ENCODE peak calls at places on chromosomes 3 and 15, in six cellular contexts. H, E, Q, U, Z and B are unnamed samples. For H3K79me1, the result is how much of the 10 kb centered on the place peaks cover.

GRCh38 chr3:63960048-63960711 is 48.0 kb upstream of the SCAANT1 start:
- DNase-seq in H (no peak), E (no peak), Q (peak), U (peak), Z (no peak), B (peak)

GRCh38 chr15:66269326-66270090 is 16.0 kb upstream of the MEGF11 start:
- DNase-seq in H (peak), E (no peak), Q (peak), U (peak), Z (no peak), B (peak)

GRCh38 chr15:66016199-66016598 is 146.9 kb downstream of the RAB11A start:
- DNase-seq in H (no peak), E (no peak), Q (no peak), U (no peak), Z (no peak), B (no peak)

GRCh38 chr3:107441617-107442016 is 64.4 kb downstream of the CCDC54 start:
- DNase-seq in H (peak), E (no peak), Q (peak), U (peak), Z (no peak), B (no peak)

GRCh38 chr3:195117978-195118581 is 152.9 kb downstream of the XXYLT1 start:
- DNase-seq in H (no peak), E (no peak), Q (peak), U (peak), Z (no peak), B (peak)

GRCh38 chr3:30989266-30989799 is 94.9 kb upstream of the GADL1 start:
- DNase-seq in H (no peak), E (no peak), Q (no peak), U (no peak), Z (no peak), B (no peak)

GRCh38 chr3:61985020-61985419 is 388.3 kb downstream of the FEZF2 start:
- DNase-seq in H (no peak), E (no peak), Q (peak), U (no peak), Z (no peak), B (peak)

GRCh38 chr15:89888214-89888804 is 5.5 kb downstream of the AP3S2 start:
- DNase-seq in H (no peak), E (no peak), Q (peak), U (peak), Z (no peak), B (peak)

GRCh38 chr3:120908803-120909601 is 997 bp downstream of the STXBP5L start:
- DNase-seq in H (peak), E (peak), Q (no peak), U (no peak), Z (peak), B (peak)

GRCh38 chr3:63352008-63352279 is 73.8 kb downstream of the SYNPR start:
- DNase-seq in H (no peak), E (no peak), Q (no peak), U (no peak), Z (no peak), B (no peak)

GRCh38 chr3:57556459-57557087 is 499 bp downstream of the PDE12 start:
- DNase-seq in H (no peak), E (no peak), Q (no peak), U (no peak), Z (no peak), B (no peak)

DNA sequence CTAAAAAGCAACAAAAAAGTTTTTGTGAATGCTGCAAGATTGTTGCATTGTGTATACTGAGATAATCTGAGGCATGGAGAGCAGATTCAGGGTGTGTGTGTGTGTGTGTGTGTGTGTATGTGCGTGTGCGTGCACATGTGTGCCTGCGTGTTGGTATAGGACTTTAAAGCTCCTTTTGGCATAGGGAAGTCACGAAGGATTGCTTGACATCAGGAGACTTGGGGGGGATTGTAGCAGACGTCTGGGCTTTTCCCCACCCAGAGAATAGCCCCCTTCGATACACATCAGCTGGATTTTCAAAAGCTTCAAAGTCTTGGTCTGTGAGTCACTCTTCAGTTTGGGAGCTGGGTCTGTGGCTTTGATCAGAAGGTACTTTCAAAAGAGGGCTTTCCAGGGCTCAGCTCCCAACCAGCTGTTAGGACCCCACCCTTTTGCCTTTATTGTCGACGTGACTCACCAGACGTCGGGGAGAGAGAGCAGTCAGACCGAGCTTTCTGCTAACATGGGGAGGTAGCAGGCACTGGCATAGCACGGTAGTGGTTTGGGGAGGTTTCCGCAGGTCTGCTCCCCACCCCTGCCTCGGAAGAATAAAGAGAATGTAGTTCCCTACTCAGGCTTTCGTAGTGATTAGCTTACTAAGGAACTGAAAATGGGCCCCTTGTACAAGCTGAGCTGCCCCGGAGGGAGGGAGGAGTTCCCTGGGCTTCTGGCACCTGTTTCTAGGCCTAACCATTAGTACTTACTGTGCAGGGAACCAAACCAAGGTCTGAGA is 4.7 kb downstream of the BHLHE40 start:
- DNase-seq in H (no peak), E (no peak), Q (peak), U (peak), Z (no peak), B (peak)
- H3K79me1 ChIP-seq in H (under half), E (under half), Q (half or more), U (under half), Z (under half), B (under half)

GRCh38 chr3:128276577-128277183 is 123.4 kb downstream of the EEFSEC start:
- DNase-seq in H (peak), E (no peak), Q (no peak), U (no peak), Z (no peak), B (no peak)
- H3K79me1 ChIP-seq in H (under half), E (under half), Q (under half), U (under half), Z (under half), B (under half)

GRCh38 chr3:123789760-123790159 is 94.4 kb downstream of the MYLK start:
- DNase-seq in H (no peak), E (no peak), Q (peak), U (peak), Z (no peak), B (peak)
- H3K79me1 ChIP-seq in H (under half), E (under half), Q (half or more), U (under half), Z (under half), B (under half)

GRCh38 chr3:129599607-129600006 is 6.9 kb downstream of the PLXND1 start:
- DNase-seq in H (peak), E (no peak), Q (peak), U (peak), Z (peak), B (peak)

GRCh38 chr3:129598484-129598883 is 8.0 kb downstream of the PLXND1 start:
- DNase-seq in H (no peak), E (no peak), Q (no peak), U (no peak), Z (no peak), B (no peak)

GRCh38 chr3:129601713-129602112 is 4.8 kb downstream of the PLXND1 start:
- DNase-seq in H (no peak), E (no peak), Q (no peak), U (no peak), Z (no peak), B (no peak)

GRCh38 chr3:129599073-129599472 is 7.4 kb downstream of the PLXND1 start:
- DNase-seq in H (no peak), E (no peak), Q (no peak), U (no peak), Z (no peak), B (peak)

GRCh38 chr3:129600348-129600747 is 6.1 kb downstream of the PLXND1 start:
- DNase-seq in H (no peak), E (no peak), Q (no peak), U (no peak), Z (no peak), B (no peak)
- H3K79me1 ChIP-seq in H (under half), E (under half), Q (half or more), U (under half), Z (under half), B (under half)

GRCh38 chr3:71579301-71579933 is 4.1 kb downstream of the FOXP1 start:
- DNase-seq in H (no peak), E (no peak), Q (no peak), U (no peak), Z (no peak), B (no peak)
- H3K79me1 ChIP-seq in H (under half), E (under half), Q (half or more), U (under half), Z (under half), B (under half)

GRCh38 chr3:129623447-129624118 is 17.1 kb upstream of the PLXND1 start:
- DNase-seq in H (no peak), E (no peak), Q (no peak), U (no peak), Z (no peak), B (peak)

GRCh38 chr3:129624347-129625070 is 18.0 kb upstream of the PLXND1 start:
- DNase-seq in H (no peak), E (no peak), Q (peak), U (no peak), Z (no peak), B (peak)

GRCh38 chr3:129622418-129622872 is 16.0 kb upstream of the PLXND1 start:
- DNase-seq in H (no peak), E (no peak), Q (no peak), U (no peak), Z (no peak), B (no peak)

GRCh38 chr3:129621626-129622417 is 15.3 kb upstream of the PLXND1 start:
- DNase-seq in H (peak), E (no peak), Q (no peak), U (no peak), Z (no peak), B (no peak)

GRCh38 chr3:129622933-129623332 is 16.5 kb upstream of the PLXND1 start:
- DNase-seq in H (no peak), E (no peak), Q (no peak), U (no peak), Z (no peak), B (no peak)
- H3K79me1 ChIP-seq in H (under half), E (under half), Q (under half), U (under half), Z (under half), B (under half)

DNA sequence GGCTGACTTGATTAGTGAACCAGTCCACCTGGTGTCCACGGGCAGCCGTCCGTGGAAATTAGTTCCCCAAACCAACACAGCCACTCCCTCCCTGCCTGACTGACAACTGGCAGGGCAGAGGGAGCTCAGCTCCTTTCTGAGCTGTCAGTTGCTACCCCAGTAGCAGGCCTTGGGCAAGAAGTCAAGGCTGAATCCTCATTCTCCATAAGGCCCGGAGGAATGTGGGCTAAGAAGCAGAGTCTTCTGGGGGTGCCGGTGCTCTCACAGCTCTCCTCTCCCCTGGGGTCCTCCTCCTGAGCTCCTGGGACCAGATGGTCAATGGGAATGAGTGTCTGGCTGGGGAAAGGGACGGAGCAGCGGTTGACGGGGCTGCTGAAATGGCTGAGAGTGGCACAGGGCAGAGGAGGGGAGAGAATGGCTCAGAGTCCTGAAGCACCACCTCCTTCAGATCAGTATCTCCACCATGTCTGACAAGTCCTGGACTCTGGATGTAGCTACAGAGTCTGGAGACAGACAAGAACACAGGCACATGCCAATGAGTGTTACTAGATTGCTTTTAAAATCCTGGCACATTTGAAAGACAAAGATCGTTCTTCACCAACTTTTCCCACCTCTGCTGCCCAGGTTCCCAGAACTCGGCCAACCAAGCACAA is 16.9 kb downstream of the AMOTL2 start:
- DNase-seq in H (no peak), E (no peak), Q (no peak), U (no peak), Z (no peak), B (no peak)
- H3K79me1 ChIP-seq in H (under half), E (under half), Q (half or more), U (under half), Z (under half), B (under half)

GRCh38 chr3:4981688-4982494 is 2.7 kb downstream of the BHLHE40 start:
- DNase-seq in H (no peak), E (no peak), Q (peak), U (peak), Z (no peak), B (peak)

GRCh38 chr3:4978966-4979400 is 254 bp upstream of the BHLHE40 start:
- DNase-seq in H (peak), E (no peak), Q (peak), U (peak), Z (peak), B (peak)

GRCh38 chr3:4981160-4981687 is 2.0 kb downstream of the BHLHE40 start:
- DNase-seq in H (no peak), E (no peak), Q (peak), U (no peak), Z (no peak), B (no peak)

GRCh38 chr3:4979401-4980228 is at the start of gene BHLHE40:
- DNase-seq in H (no peak), E (no peak), Q (no peak), U (no peak), Z (no peak), B (no peak)

DNA sequence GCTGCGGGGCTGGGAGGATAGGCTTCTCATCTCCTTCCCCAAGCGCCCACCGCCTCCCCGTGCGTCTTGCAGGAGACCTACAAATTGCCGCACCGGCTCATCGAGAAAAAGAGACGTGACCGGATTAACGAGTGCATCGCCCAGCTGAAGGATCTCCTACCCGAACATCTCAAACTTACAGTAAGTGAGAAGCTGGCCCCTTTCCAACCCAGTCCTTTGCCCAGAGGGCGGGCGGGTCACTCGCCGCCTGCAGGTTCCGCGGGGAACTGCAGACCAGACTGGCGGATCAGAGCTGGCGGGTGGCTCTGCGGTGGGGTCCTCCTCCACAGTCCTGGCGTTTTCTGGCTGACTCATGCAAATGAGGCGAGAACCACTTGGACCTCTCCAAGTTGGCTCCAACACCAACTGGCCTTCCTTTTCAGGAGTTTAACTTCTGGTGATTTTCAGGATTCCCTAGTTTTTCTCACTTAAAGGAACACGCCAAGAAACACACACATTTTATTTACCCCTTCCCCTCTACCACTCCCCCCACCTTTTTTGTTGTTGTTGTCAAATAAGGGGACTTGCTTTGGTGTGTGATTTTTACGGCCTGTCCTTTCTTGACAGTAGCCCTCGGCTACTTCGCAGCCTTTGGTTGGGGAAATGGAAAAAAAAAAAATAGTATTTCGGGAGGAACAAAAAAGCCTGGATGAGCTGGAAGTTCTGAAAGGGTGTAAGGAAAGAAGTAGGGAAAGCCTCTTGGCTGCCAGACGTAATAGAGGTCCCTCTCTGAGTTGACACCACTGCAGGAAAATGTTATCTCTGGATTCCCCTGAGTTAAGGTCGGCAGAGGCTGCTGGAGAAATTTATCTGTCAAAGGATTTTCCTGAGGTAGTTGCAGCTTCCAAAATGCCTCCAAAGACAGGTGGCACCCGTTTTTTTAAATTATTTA is 1.3 kb downstream of the BHLHE40 start:
- DNase-seq in H (peak), E (peak), Q (peak), U (peak), Z (no peak), B (peak)
- H3K79me1 ChIP-seq in H (under half), E (under half), Q (half or more), U (under half), Z (under half), B (under half)

GRCh38 chr15:40843885-40844542 is at the start of gene SPINT1:
- DNase-seq in H (peak), E (no peak), Q (no peak), U (peak), Z (no peak), B (peak)

GRCh38 chr15:40844543-40844981 is 714 bp downstream of the SPINT1 start:
- DNase-seq in H (no peak), E (no peak), Q (no peak), U (peak), Z (no peak), B (peak)

GRCh38 chr15:40841741-40842140 is 2.1 kb upstream of the SPINT1 start:
- DNase-seq in H (no peak), E (no peak), Q (no peak), U (no peak), Z (no peak), B (no peak)

GRCh38 chr15:40843183-40843884 is 514 bp upstream of the SPINT1 start:
- DNase-seq in H (no peak), E (no peak), Q (no peak), U (peak), Z (no peak), B (no peak)

DNA sequence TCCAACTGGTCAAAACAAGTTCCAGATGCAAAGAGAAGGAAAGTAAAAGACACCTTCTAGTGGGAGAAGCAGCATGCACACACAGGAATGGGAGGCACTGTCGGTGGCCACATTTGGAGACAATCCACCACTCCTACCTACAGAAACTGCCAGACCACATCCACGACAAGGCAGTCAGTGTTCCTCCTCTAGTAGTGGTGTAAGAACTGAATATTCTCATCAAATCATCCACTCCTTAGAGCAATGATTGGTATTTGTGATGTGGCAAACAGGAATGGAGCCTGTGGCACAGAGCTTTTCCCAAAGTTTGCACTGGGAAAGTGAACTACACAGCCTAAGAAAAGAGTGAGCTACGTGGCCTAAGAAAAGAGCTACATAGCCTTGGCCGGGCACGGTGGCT is 5.1 kb upstream of the SPINT1 start:
- DNase-seq in H (no peak), E (no peak), Q (peak), U (no peak), Z (no peak), B (no peak)
- H3K79me1 ChIP-seq in H (under half), E (under half), Q (under half), U (under half), Z (under half), B (under half)

DNA sequence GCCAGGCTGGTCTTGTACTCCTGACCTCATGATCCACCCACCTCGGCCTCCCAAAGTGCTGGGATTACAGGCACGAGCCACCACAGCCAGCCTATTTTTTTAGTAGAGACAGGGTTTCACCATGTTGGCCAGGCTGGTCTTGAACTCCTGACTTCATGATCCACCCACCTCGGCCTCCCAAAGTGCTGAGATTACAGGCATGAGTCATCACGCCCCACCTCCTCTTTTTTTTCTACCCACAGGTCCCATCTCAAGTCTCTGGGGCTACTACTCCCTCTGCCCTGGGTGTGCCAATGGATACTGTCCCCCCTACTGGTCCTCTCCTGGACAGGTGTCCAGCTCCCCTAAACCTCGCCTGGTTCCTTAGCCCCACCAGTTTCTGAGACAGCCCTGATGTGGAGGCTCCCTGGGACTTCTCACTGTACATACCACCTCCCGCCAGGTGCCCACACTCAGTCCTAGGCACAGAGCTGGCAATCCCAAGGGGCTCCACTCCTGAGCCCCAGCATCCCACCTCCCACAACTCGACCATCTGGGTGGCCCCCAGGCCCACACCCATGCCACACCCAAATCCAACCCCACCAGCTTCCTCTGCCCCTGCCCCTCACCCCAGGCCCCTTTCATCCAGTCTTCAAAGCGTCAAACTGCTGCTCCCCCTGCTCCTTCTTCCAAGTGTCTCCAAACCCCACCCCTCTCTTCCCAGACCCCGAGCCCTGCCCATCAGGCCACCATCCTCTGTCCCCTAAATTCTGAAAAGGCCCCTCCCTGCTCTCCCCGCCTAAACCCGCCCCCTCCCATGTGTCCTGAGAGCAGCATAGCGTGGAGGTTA is 13.1 kb upstream of the CYP11A1 start:
- DNase-seq in H (peak), E (no peak), Q (no peak), U (no peak), Z (no peak), B (no peak)
- H3K79me1 ChIP-seq in H (under half), E (under half), Q (under half), U (under half), Z (under half), B (under half)